ENCODE peak calls at places on chromosomes 12 and 14, in nine cellular contexts. H is nephron progenitor cell; X is fibroblast of lung; D is AML-193; V is A172; E is NCI-H510A; K is natural killer cell; C is stimulated activated CD4-positive, alpha-beta T cell treated with anti-CD3 and anti-CD28 coated beads, Interleukin-2, amount 100 ng/mL, for 48 hours; J is NT2/D1. B is an unnamed sample.

GRCh38 chr12:63905523-63905922 is 61.0 kb downstream of the SRGAP1 start:
- DNase-seq in H (no peak), X (no peak), D (peak), V (peak), E (no peak), K (no peak), C (no peak), J (no peak), B (no peak)

GRCh38 chr14:90677484-90678045 is 138.7 kb downstream of the TTC7B start:
- DNase-seq in H (no peak), X (peak), D (no peak), V (peak), E (no peak), K (no peak), C (no peak), J (no peak), B (no peak)

GRCh38 chr14:37515761-37516160 is 79.3 kb downstream of the FOXA1 start:
- DNase-seq in H (no peak), X (no peak), D (no peak), V (no peak), E (no peak), K (no peak), C (no peak), J (no peak), B (no peak)

GRCh38 chr12:105567061-105567460 is 236.6 kb downstream of the C12orf75 start:
- DNase-seq in H (no peak), X (peak), D (no peak), V (no peak), E (no peak), K (no peak), C (no peak), J (no peak), B (no peak)

GRCh38 chr12:67048371-67048770 is 220.8 kb upstream of the CAND1 start:
- DNase-seq in H (no peak), X (no peak), D (no peak), V (no peak), E (no peak), K (no peak), C (no peak), J (no peak), B (no peak)

GRCh38 chr12:123886931-123887582 is 85.6 kb downstream of the CCDC92 start:
- DNase-seq in H (no peak), X (no peak), D (no peak), V (no peak), E (no peak), K (no peak), C (no peak), J (no peak), B (no peak)

GRCh38 chr12:27627123-27627835 is 69.0 kb upstream of the REP15 start:
- DNase-seq in H (no peak), X (peak), D (peak), V (peak), E (no peak), K (no peak), C (no peak), J (no peak), B (no peak)

GRCh38 chr12:82862876-82863649 is 176.4 kb downstream of the TMTC2 start:
- DNase-seq in H (no peak), X (no peak), D (no peak), V (no peak), E (no peak), K (no peak), C (no peak), J (no peak), B (no peak)

GRCh38 chr14:51386411-51386810 is 146.4 kb downstream of the TMX1 start:
- DNase-seq in H (no peak), X (no peak), D (no peak), V (no peak), E (no peak), K (no peak), C (no peak), J (no peak), B (no peak)

GRCh38 chr12:49624919-49625577 is 1.7 kb downstream of the PRPF40B start:
- DNase-seq in H (no peak), X (peak), D (no peak), V (peak), E (no peak), K (no peak), C (no peak), J (no peak), B (no peak)

GRCh38 chr14:34111933-34112332 is 161.1 kb upstream of the EGLN3 start:
- DNase-seq in H (no peak), X (no peak), D (no peak), V (no peak), E (no peak), K (no peak), C (no peak), J (no peak), B (no peak)

GRCh38 chr12:2535583-2536187 is 259.1 kb upstream of the FKBP4 start:
- DNase-seq in H (no peak), X (no peak), D (no peak), V (peak), E (no peak), K (no peak), C (no peak), J (no peak), B (no peak)

GRCh38 chr12:65592416-65592815 is 231.9 kb upstream of the HMGA2 start:
- DNase-seq in H (no peak), X (no peak), D (no peak), V (no peak), E (no peak), K (no peak), C (no peak), J (no peak), B (no peak)

B was measured in NCI-H1930.